ENCODE peak calls at places on chromosome 16, in six cellular contexts. F is SJSA1, L is colonic mucosa, H is Peyer's patch, V is brain microvascular endothelial cell, T is lung. I is an unnamed sample.

GRCh38 chr16:11401161-11402050 is 56.1 kb downstream of the RMI2 start:
- DNase-seq in F (no peak), T (peak), H (no peak), L (no peak), V (no peak), I (no peak)

GRCh38 chr16:66502020-66502913 is 47.7 kb downstream of the TK2 start:
- DNase-seq in H (no peak), T (peak), V (no peak), L (no peak), F (peak), I (no peak)

GRCh38 chr16:30941600-30942420 is 7.1 kb upstream of the ORAI3 start:
- DNase-seq in F (peak), V (peak), L (peak), H (peak), T (peak), I (peak)

GRCh38 chr16:28884045-28884444 is 5.8 kb downstream of the ATP2A1 start:
- DNase-seq in T (no peak), L (no peak), H (no peak), V (no peak), F (no peak), I (no peak)

GRCh38 chr16:48383877-48384304 is 1.3 kb downstream of the SIAH1 start:
- DNase-seq in H (no peak), L (peak), F (no peak), T (no peak), V (no peak), I (no peak)

GRCh38 chr16:48029768-48030167 is 126.0 kb downstream of the ABCC12 start:
- DNase-seq in T (no peak), L (no peak), V (no peak), H (no peak), F (no peak), I (no peak)

GRCh38 chr16:82146957-82147356 is 23.1 kb downstream of the MPHOSPH6 start:
- DNase-seq in T (no peak), F (no peak), L (no peak), V (no peak), H (no peak), I (no peak)

GRCh38 chr16:22670551-22670970 is 143.4 kb upstream of the HS3ST2 start:
- DNase-seq in T (no peak), L (no peak), H (no peak), F (no peak), V (no peak), I (no peak)

GRCh38 chr16:87099001-87099740 is 218.0 kb downstream of the C16orf95 start:
- DNase-seq in F (no peak), T (no peak), L (no peak), H (no peak), V (no peak), I (no peak)

GRCh38 chr16:84198401-84198800 is 7.4 kb downstream of the ADAD2 start:
- DNase-seq in V (peak), H (no peak), F (peak), T (no peak), L (no peak), I (no peak)

GRCh38 chr16:14309906-14310305 is 238.8 kb downstream of the MRTFB start:
- DNase-seq in V (peak), F (peak), T (no peak), H (no peak), L (no peak), I (no peak)

GRCh38 chr16:35480988-35481387 is 2021.6 kb downstream of the TP53TG3F start:
- DNase-seq in L (no peak), T (no peak), H (no peak), F (no peak), V (no peak), I (no peak)

GRCh38 chr16:85167589-85168537 is 55.6 kb upstream of the CIBAR2 start:
- DNase-seq in H (no peak), T (no peak), F (no peak), V (no peak), L (no peak), I (no peak)

GRCh38 chr16:1026784-1027415 is 45.3 kb downstream of the SOX8 start:
- DNase-seq in T (no peak), H (no peak), L (no peak), F (no peak), V (no peak), I (no peak)

GRCh38 chr16:83586036-83586810 is 221.6 kb upstream of the HSBP1 start:
- DNase-seq in L (no peak), V (no peak), H (no peak), F (no peak), T (no peak), I (no peak)

GRCh38 chr16:11547517-11547916 is 39.2 kb downstream of the LITAF start:
- DNase-seq in T (no peak), H (no peak), L (no peak), V (no peak), F (no peak), I (no peak)

GRCh38 chr16:55944377-55944802 is 69.2 kb upstream of the CES5A start:
- DNase-seq in L (peak), H (peak), F (peak), V (peak), T (peak), I (peak)

GRCh38 chr16:89350701-89351380 is 133.3 kb downstream of the ZNF778 start:
- DNase-seq in L (no peak), T (no peak), V (no peak), F (no peak), H (peak), I (no peak)

GRCh38 chr16:50261707-50262235 is 4.6 kb upstream of the ADCY7 start:
- DNase-seq in T (peak), L (peak), V (no peak), H (peak), F (no peak), I (no peak)

GRCh38 chr16:24906199-24906808 is 60.5 kb downstream of the SLC5A11 start:
- DNase-seq in H (no peak), F (no peak), V (no peak), L (no peak), T (no peak), I (no peak)

GRCh38 chr16:31216552-31217530 is at the start of gene PYDC1:
- DNase-seq in H (no peak), V (no peak), F (no peak), T (no peak), L (no peak), I (no peak)

GRCh38 chr16:79776243-79776884 is 175.8 kb upstream of the MAF start:
- DNase-seq in F (no peak), H (no peak), V (peak), L (peak), T (peak), I (no peak)

GRCh38 chr16:2692251-2692947 is 10.1 kb downstream of the KCTD5 start:
- DNase-seq in H (no peak), L (no peak), V (no peak), T (no peak), F (no peak), I (no peak)

GRCh38 chr16:85392756-85393673 is 220.1 kb upstream of the GSE1 start:
- DNase-seq in V (no peak), H (no peak), T (no peak), L (peak), F (peak), I (peak)

GRCh38 chr16:58848662-58849002 is 114.5 kb upstream of the GOT2 start:
- DNase-seq in F (no peak), T (no peak), V (no peak), H (no peak), L (no peak), I (no peak)

GRCh38 chr16:69340095-69340644 is 598 bp downstream of the NIP7 start:
- DNase-seq in T (no peak), L (no peak), F (no peak), V (no peak), H (no peak), I (no peak)

GRCh38 chr16:67923414-67924127 is 8.1 kb downstream of the CTRL start:
- DNase-seq in T (no peak), H (no peak), L (no peak), F (no peak), V (no peak), I (no peak)

GRCh38 chr16:77603656-77604055 is 118.7 kb upstream of the NUDT7 start:
- DNase-seq in H (no peak), L (no peak), F (no peak), V (no peak), T (no peak), I (no peak)

GRCh38 chr16:57374067-57374534 is 1.8 kb downstream of the CX3CL1 start:
- DNase-seq in L (no peak), H (no peak), V (peak), T (no peak), F (no peak), I (no peak)
- H3K27ac ChIP-seq in L (no peak), H (peak), V (no peak), T (peak), F (no peak), I (no peak)

DNA sequence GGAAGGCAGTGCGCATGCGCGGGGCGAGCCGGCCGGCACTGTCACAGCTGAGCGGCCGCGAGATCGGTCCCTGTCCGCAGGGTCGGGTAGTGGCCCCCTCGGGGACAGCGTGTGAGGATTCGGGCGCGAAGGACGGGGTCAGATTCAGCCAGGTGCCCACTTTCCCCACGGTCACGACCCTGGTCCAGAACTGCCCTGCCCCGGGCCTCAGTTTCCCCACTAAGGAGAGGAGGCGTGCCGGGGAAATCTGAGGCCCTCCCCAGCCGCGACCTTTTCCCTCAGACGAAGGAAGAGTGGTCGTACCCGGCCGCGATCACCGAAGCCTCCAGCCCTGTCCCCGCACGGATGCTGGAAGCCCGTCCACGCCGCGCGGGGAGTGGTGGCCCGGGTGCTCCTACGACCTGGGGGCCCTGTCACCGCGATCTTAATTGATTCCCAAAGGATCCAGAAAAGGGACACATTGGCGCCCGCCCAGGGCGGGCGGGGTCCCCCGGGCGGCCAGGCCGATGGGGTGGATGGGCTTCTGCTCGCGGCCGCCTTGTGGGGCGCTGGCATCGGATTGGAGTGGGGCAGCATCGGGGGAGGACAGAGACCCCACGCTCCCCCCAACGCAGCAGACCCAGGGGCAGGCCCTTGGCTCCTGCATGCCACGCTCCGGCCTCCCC is 57.7 kb downstream of the SRL start:
- DNase-seq in V (no peak), L (peak), T (no peak), F (no peak), H (no peak), I (no peak)
- H3K27ac ChIP-seq in V (no peak), L (peak), T (peak), F (no peak), H (peak), I (peak)

DNA sequence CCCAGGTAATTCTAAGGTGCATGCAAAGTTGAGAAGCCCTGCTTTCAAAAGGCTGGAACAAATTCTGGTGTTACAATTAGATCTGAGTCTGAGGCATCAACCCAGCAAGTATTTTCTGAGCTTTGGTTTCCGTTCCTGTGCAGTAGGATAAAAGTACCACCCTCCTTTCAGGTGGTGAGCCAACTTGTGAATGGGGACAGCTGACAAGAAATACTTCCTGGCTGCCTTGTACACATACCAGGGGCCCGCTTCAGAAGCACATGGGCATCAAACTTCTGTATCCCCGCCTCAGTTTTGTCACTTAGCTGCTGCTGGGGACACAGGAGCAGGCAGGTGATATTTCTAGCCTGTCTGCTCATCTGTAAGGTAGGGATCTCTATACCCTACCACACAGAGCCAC is 252.2 kb downstream of the CPPED1 start:
- DNase-seq in T (no peak), H (no peak), F (no peak), V (no peak), L (no peak), I (no peak)
- H3K27ac ChIP-seq in T (no peak), H (no peak), F (no peak), V (no peak), L (no peak), I (no peak)

GRCh38 chr16:70751593-70751992 is 49.4 kb downstream of the VAC14 start:
- DNase-seq in L (no peak), T (no peak), V (no peak), H (no peak), F (no peak), I (no peak)
- H3K27ac ChIP-seq in L (peak), T (peak), V (no peak), H (peak), F (no peak), I (no peak)

I was measured in CD8-positive, alpha-beta memory T cell.